ENCODE peak calls at places on chromosomes 12 and 14, in four cellular contexts. O is cardiac fibroblast, I is lower lobe of right lung, V is hepatocyte. N is an unnamed sample.

GRCh38 chr12:132646850-132647249 is 28.3 kb downstream of the P2RX2 start:
- DNase-seq in O (no peak), I (no peak), V (no peak), N (no peak)

GRCh38 chr12:114480309-114481199 is 74.6 kb upstream of the TBX5 start:
- DNase-seq in V (peak), I (no peak), O (peak), N (peak)

GRCh38 chr12:70031046-70031445 is 206.0 kb downstream of the MYRFL start:
- DNase-seq in I (no peak), O (no peak), V (no peak), N (no peak)

GRCh38 chr12:112167728-112168525 is 42.6 kb downstream of the TRAFD1 start:
- DNase-seq in O (no peak), V (no peak), I (no peak), N (no peak)

GRCh38 chr14:71209888-71210287 is 302.6 kb downstream of the PCNX1 start:
- DNase-seq in I (no peak), V (no peak), O (no peak), N (no peak)

GRCh38 chr12:52389313-52390207 is 4.1 kb upstream of the KRT84 start:
- DNase-seq in I (no peak), O (peak), V (peak), N (peak)

GRCh38 chr12:111488271-111488670 is 82.5 kb downstream of the SH2B3 start:
- DNase-seq in V (peak), I (no peak), O (peak), N (peak)

GRCh38 chr14:97306785-97307246 is 509.6 kb downstream of the VRK1 start:
- DNase-seq in O (no peak), I (no peak), V (no peak), N (no peak)

GRCh38 chr14:20714593-20715250 is 26.2 kb downstream of the ANG start:
- DNase-seq in V (peak), I (peak), O (peak), N (peak)

GRCh38 chr12:6234214-6234613 is 34.0 kb downstream of the CD9 start:
- DNase-seq in O (peak), V (no peak), I (no peak), N (peak)

GRCh38 chr14:100106661-100107112 is 41.5 kb downstream of the EVL start:
- DNase-seq in O (no peak), I (no peak), V (no peak), N (no peak)

GRCh38 chr14:61525293-61526011 is 169.9 kb upstream of the HIF1A start:
- DNase-seq in I (peak), O (peak), V (peak), N (peak)

GRCh38 chr12:49482095-49483051 is 56.5 kb upstream of the KCNH3 start:
- DNase-seq in I (no peak), O (peak), V (no peak), N (no peak)

GRCh38 chr14:28344381-28344780 is 422.2 kb upstream of the FOXG1 start:
- DNase-seq in V (no peak), O (peak), I (no peak), N (peak)

GRCh38 chr12:92393504-92393903 is 247.9 kb upstream of the BTG1 start:
- DNase-seq in I (no peak), O (no peak), V (no peak), N (no peak)

GRCh38 chr14:74652541-74652940 is 40.5 kb upstream of the LTBP2 start:
- DNase-seq in I (no peak), V (no peak), O (no peak), N (no peak)

GRCh38 chr12:85759217-85759616 is 77.0 kb downstream of the RASSF9 start:
- DNase-seq in O (no peak), V (no peak), I (no peak), N (no peak)

DNA sequence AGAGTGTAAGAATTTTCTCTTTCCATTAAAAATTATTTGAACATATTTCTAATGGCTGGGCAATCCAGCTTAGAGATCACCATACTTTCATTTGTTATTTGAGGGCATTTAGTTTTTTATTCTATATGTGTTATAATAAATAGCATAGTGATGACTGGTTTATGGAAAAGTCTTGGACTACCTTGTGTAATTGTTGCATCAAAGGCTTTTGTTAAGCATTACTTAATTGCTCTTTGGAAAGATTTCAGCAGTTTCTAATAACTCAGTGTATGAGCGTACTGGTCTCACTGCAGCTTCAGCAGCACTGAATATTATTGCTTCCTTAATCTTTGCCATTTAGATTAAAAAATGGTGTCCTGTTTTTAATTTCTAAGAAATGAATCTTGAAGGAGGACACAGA is 22.8 kb downstream of the TMEM19 start:
- DNase-seq in V (no peak), I (no peak), O (peak), N (peak)
- TF ChIP-seq CTCF in V (no peak), I (no peak), O (no peak), N (no peak)

GRCh38 chr12:91189526-91189925 is 6.9 kb upstream of the DCN start:
- DNase-seq in O (peak), V (no peak), I (no peak), N (peak)
- H3K4me3 ChIP-seq in O (no peak), V (no peak), I (no peak), N (no peak)

GRCh38 chr14:95394297-95394891 is 74.7 kb upstream of the CLMN start:
- DNase-seq in O (no peak), I (no peak), V (no peak), N (no peak)

GRCh38 chr14:95389471-95390011 is 69.8 kb upstream of the CLMN start:
- DNase-seq in I (no peak), O (peak), V (no peak), N (peak)

GRCh38 chr14:95396221-95396620 is 76.5 kb upstream of the CLMN start:
- DNase-seq in O (no peak), V (no peak), I (no peak), N (no peak)

GRCh38 chr14:95394981-95395737 is 75.5 kb upstream of the CLMN start:
- DNase-seq in V (no peak), I (no peak), O (peak), N (peak)

GRCh38 chr14:95392841-95393240 is 73.1 kb upstream of the CLMN start:
- DNase-seq in V (no peak), O (no peak), I (no peak), N (no peak)
- TF ChIP-seq CTCF in V (no peak), O (no peak), I (no peak), N (no peak)

GRCh38 chr12:26817183-26817591 is 15.8 kb downstream of the ITPR2 start:
- DNase-seq in O (no peak), I (no peak), V (no peak), N (no peak)
- H3K4me3 ChIP-seq in O (no peak), I (no peak), V (no peak), N (no peak)

GRCh38 chr12:106712768-106713167 is 61.7 kb upstream of the RIC8B start:
- DNase-seq in V (no peak), I (no peak), O (no peak), N (no peak)

GRCh38 chr12:106710143-106710893 is 64.2 kb upstream of the RIC8B start:
- DNase-seq in O (no peak), V (no peak), I (no peak), N (no peak)

GRCh38 chr12:106711316-106711715 is 63.2 kb upstream of the RIC8B start:
- DNase-seq in O (no peak), V (no peak), I (no peak), N (no peak)

GRCh38 chr12:106705971-106706370 is 68.5 kb upstream of the RIC8B start:
- DNase-seq in V (no peak), I (no peak), O (no peak), N (no peak)

GRCh38 chr12:106709068-106709511 is 65.4 kb upstream of the RIC8B start:
- DNase-seq in I (peak), V (no peak), O (no peak), N (no peak)
- TF ChIP-seq CTCF in I (no peak), V (no peak), O (no peak), N (no peak)

GRCh38 chr12:122965356-122965755 is 907 bp downstream of the ABCB9 start:
- DNase-seq in V (no peak), O (no peak), I (no peak), N (no peak)
- H3K4me3 ChIP-seq in V (no peak), O (peak), I (peak), N (peak)

N was measured in fibroblast of mammary gland.